ENCODE peak calls at places on chromosomes 5 and 9, in seven cellular contexts. One of them, this sample, is unnamed.

GRCh38 chr9:77451507-77451906 is 196.6 kb downstream of the GNA14 start:
- DNase-seq in lung: no peak
- DNase-seq in GM23248: no peak
- DNase-seq in SK-N-SH: no peak
- DNase-seq in hepatocyte: no peak
- DNase-seq in esophagus squamous epithelium: no peak
- DNase-seq in left lung: no peak
- DNase-seq in this sample: no peak

GRCh38 chr5:137572042-137572695 is 73.0 kb upstream of the SPOCK1 start:
- DNase-seq in lung: no peak
- DNase-seq in GM23248: peak
- DNase-seq in SK-N-SH: no peak
- DNase-seq in hepatocyte: no peak
- DNase-seq in esophagus squamous epithelium: no peak
- DNase-seq in left lung: no peak
- DNase-seq in this sample: no peak

GRCh38 chr9:137156567-137157375 is 13.1 kb downstream of the LRRC26 start:
- DNase-seq in lung: no peak
- DNase-seq in GM23248: peak
- DNase-seq in SK-N-SH: peak
- DNase-seq in hepatocyte: peak
- DNase-seq in esophagus squamous epithelium: no peak
- DNase-seq in left lung: no peak
- DNase-seq in this sample: peak

GRCh38 chr5:151745071-151745705 is 13.2 kb downstream of the ATOX1 start:
- DNase-seq in lung: peak
- DNase-seq in GM23248: peak
- DNase-seq in SK-N-SH: no peak
- DNase-seq in hepatocyte: no peak
- DNase-seq in esophagus squamous epithelium: peak
- DNase-seq in left lung: no peak
- DNase-seq in this sample: peak

GRCh38 chr5:153496835-153497234 is 6.4 kb downstream of the GRIA1 start:
- DNase-seq in lung: no peak
- DNase-seq in GM23248: peak
- DNase-seq in SK-N-SH: peak
- DNase-seq in hepatocyte: peak
- DNase-seq in esophagus squamous epithelium: no peak
- DNase-seq in left lung: no peak
- DNase-seq in this sample: no peak

GRCh38 chr9:127444283-127444920 is 6.8 kb downstream of the RPL12 start:
- DNase-seq in lung: no peak
- DNase-seq in GM23248: peak
- DNase-seq in SK-N-SH: no peak
- DNase-seq in hepatocyte: no peak
- DNase-seq in esophagus squamous epithelium: no peak
- DNase-seq in left lung: no peak
- DNase-seq in this sample: no peak

GRCh38 chr5:59756373-59757035 is 137.0 kb downstream of the PDE4D start:
- DNase-seq in lung: no peak
- DNase-seq in GM23248: no peak
- DNase-seq in SK-N-SH: no peak
- DNase-seq in hepatocyte: peak
- DNase-seq in esophagus squamous epithelium: no peak
- DNase-seq in left lung: no peak
- DNase-seq in this sample: no peak

GRCh38 chr9:100443781-100444768 is 17.1 kb downstream of the MSANTD3 start:
- DNase-seq in lung: no peak
- DNase-seq in GM23248: peak
- DNase-seq in SK-N-SH: peak
- DNase-seq in hepatocyte: no peak
- DNase-seq in esophagus squamous epithelium: no peak
- DNase-seq in left lung: no peak
- DNase-seq in this sample: no peak

GRCh38 chr9:130128782-130129424 is 43.3 kb upstream of the NCS1 start:
- DNase-seq in lung: peak
- DNase-seq in GM23248: peak
- DNase-seq in SK-N-SH: no peak
- DNase-seq in hepatocyte: peak
- DNase-seq in esophagus squamous epithelium: no peak
- DNase-seq in left lung: peak
- DNase-seq in this sample: no peak

GRCh38 chr5:161085081-161085480 is 233.1 kb upstream of the ATP10B start:
- DNase-seq in lung: no peak
- DNase-seq in GM23248: no peak
- DNase-seq in SK-N-SH: no peak
- DNase-seq in hepatocyte: no peak
- DNase-seq in esophagus squamous epithelium: no peak
- DNase-seq in left lung: no peak
- DNase-seq in this sample: no peak

GRCh38 chr9:125332527-125332926 is 70.9 kb downstream of the GAPVD1 start:
- DNase-seq in lung: no peak
- DNase-seq in GM23248: no peak
- DNase-seq in SK-N-SH: no peak
- DNase-seq in hepatocyte: no peak
- DNase-seq in esophagus squamous epithelium: no peak
- DNase-seq in left lung: no peak
- DNase-seq in this sample: no peak

GRCh38 chr5:162128117-162128516 is 60.5 kb downstream of the GABRG2 start:
- DNase-seq in lung: no peak
- DNase-seq in GM23248: no peak
- DNase-seq in SK-N-SH: no peak
- DNase-seq in hepatocyte: no peak
- DNase-seq in esophagus squamous epithelium: no peak
- DNase-seq in left lung: no peak
- DNase-seq in this sample: no peak

GRCh38 chr5:83430130-83431010 is 41.2 kb upstream of the VCAN start:
- DNase-seq in lung: peak
- DNase-seq in GM23248: peak
- DNase-seq in SK-N-SH: peak
- DNase-seq in hepatocyte: peak
- DNase-seq in esophagus squamous epithelium: no peak
- DNase-seq in left lung: peak
- DNase-seq in this sample: peak

GRCh38 chr5:74641014-74641777 is 668 bp upstream of the ENC1 start:
- DNase-seq in lung: peak
- DNase-seq in GM23248: peak
- DNase-seq in SK-N-SH: peak
- DNase-seq in hepatocyte: peak
- DNase-seq in esophagus squamous epithelium: peak
- DNase-seq in left lung: peak
- DNase-seq in this sample: peak

GRCh38 chr9:96554801-96555566 is 64.7 kb downstream of the CDC14B start:
- DNase-seq in lung: no peak
- DNase-seq in GM23248: peak
- DNase-seq in SK-N-SH: no peak
- DNase-seq in hepatocyte: no peak
- DNase-seq in esophagus squamous epithelium: no peak
- DNase-seq in left lung: no peak
- DNase-seq in this sample: no peak
- H3K27ac ChIP-seq in lung: no peak
- H3K27ac ChIP-seq in GM23248: peak
- H3K27ac ChIP-seq in SK-N-SH: peak
- H3K27ac ChIP-seq in hepatocyte: no peak
- H3K27ac ChIP-seq in esophagus squamous epithelium: peak
- H3K27ac ChIP-seq in left lung: no peak
- H3K27ac ChIP-seq in this sample: peak

DNA sequence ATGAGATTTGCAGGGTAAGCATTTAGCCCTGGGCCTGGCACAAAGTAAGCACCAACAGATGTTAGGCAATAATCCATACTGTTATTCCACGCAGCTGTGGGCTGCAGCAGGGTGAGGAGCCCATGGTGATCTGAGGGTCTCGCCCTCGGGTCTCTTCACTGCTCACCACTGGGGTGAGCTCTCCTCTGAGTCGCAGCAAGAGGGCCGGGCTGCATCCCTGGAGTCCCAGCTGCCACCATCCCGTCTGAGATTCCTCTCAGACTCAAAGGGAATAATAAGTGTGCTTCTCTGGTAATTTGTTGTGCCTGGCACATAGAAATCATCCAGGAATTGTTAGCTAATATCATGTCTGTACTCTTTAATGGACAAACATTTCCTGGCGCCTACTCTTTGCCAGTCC is 6.9 kb downstream of the NKX2-5 start:
- DNase-seq in lung: no peak
- DNase-seq in GM23248: no peak
- DNase-seq in SK-N-SH: no peak
- DNase-seq in hepatocyte: no peak
- DNase-seq in esophagus squamous epithelium: no peak
- DNase-seq in left lung: no peak
- DNase-seq in this sample: no peak
- H3K27ac ChIP-seq in lung: peak
- H3K27ac ChIP-seq in GM23248: no peak
- H3K27ac ChIP-seq in SK-N-SH: no peak
- H3K27ac ChIP-seq in hepatocyte: no peak
- H3K27ac ChIP-seq in esophagus squamous epithelium: no peak
- H3K27ac ChIP-seq in left lung: no peak
- H3K27ac ChIP-seq in this sample: no peak

DNA sequence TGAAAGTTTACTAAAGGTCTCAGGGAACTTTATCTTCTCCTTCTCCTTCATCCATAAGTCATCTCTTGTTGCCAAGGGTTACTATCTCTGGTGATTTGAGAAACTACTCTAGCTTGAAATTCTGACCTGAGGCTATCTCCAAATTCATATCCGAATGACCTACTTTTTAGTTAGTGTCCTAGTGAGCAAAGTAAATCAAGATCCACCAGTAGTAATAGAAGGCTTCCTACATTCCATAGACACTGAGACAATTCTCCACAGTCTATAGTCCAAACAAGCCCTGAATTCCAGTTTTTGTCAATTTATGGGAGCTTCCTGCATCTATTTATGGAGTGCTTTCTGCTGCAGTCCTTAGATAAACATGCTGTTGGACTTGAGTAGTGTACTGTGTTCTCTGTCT is 5.0 kb downstream of the IL7R start:
- DNase-seq in lung: no peak
- DNase-seq in GM23248: peak
- DNase-seq in SK-N-SH: no peak
- DNase-seq in hepatocyte: no peak
- DNase-seq in esophagus squamous epithelium: no peak
- DNase-seq in left lung: no peak
- DNase-seq in this sample: no peak
- H3K27ac ChIP-seq in lung: no peak
- H3K27ac ChIP-seq in GM23248: no peak
- H3K27ac ChIP-seq in SK-N-SH: no peak
- H3K27ac ChIP-seq in hepatocyte: no peak
- H3K27ac ChIP-seq in esophagus squamous epithelium: no peak
- H3K27ac ChIP-seq in left lung: peak
- H3K27ac ChIP-seq in this sample: no peak

DNA sequence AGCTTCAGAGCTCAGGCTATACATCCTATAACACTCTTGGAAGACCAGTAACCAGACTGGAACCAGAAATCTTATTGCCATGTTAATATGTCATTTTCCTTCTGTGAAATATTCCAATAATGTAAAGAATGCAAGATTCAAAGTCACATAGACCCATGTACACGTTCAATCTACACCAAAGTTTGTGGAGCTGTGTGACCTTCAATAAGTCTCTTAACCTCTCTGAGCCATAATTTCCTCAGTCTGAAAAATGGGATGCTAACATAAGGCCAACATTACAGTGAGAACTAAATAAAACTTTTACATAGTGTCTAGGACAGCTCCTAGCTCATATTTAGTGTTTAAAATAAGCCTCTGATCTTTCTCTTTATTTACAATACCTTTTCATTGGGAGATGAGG is 70.4 kb downstream of the ARRDC3 start:
- DNase-seq in lung: no peak
- DNase-seq in GM23248: no peak
- DNase-seq in SK-N-SH: no peak
- DNase-seq in hepatocyte: no peak
- DNase-seq in esophagus squamous epithelium: no peak
- DNase-seq in left lung: no peak
- DNase-seq in this sample: no peak
- H3K27ac ChIP-seq in lung: peak
- H3K27ac ChIP-seq in GM23248: peak
- H3K27ac ChIP-seq in SK-N-SH: peak
- H3K27ac ChIP-seq in hepatocyte: peak
- H3K27ac ChIP-seq in esophagus squamous epithelium: peak
- H3K27ac ChIP-seq in left lung: peak
- H3K27ac ChIP-seq in this sample: peak

DNA sequence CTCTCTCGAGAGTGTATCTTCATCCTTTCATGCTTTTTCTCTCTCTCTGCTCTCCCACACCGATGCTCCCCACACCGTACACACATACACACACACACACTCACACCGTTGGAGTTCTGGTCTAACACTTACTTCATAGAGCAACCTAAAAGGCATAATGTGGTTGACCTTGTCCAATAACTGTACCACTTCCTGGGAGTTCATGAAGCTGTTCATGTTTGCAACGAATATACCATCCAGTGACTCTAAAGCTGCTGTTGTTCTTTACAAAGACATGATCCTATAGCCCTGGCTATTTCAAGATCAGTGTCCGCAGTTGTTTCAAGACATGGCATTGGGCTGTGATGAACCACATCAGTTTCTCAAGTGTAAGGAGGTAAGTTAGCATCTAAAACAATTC is 10.0 kb downstream of the MEF2C start:
- DNase-seq in lung: no peak
- DNase-seq in GM23248: no peak
- DNase-seq in SK-N-SH: no peak
- DNase-seq in hepatocyte: no peak
- DNase-seq in esophagus squamous epithelium: no peak
- DNase-seq in left lung: no peak
- DNase-seq in this sample: no peak
- H3K27ac ChIP-seq in lung: peak
- H3K27ac ChIP-seq in GM23248: no peak
- H3K27ac ChIP-seq in SK-N-SH: no peak
- H3K27ac ChIP-seq in hepatocyte: no peak
- H3K27ac ChIP-seq in esophagus squamous epithelium: peak
- H3K27ac ChIP-seq in left lung: no peak
- H3K27ac ChIP-seq in this sample: no peak

GRCh38 chr5:170509323-170509660 is 5.5 kb downstream of the KCNIP1 start:
- DNase-seq in lung: no peak
- DNase-seq in GM23248: no peak
- DNase-seq in SK-N-SH: no peak
- DNase-seq in hepatocyte: no peak
- DNase-seq in esophagus squamous epithelium: no peak
- DNase-seq in left lung: no peak
- DNase-seq in this sample: no peak

GRCh38 chr5:170504598-170505266 is 912 bp downstream of the KCNIP1 start:
- DNase-seq in lung: no peak
- DNase-seq in GM23248: no peak
- DNase-seq in SK-N-SH: no peak
- DNase-seq in hepatocyte: no peak
- DNase-seq in esophagus squamous epithelium: no peak
- DNase-seq in left lung: no peak
- DNase-seq in this sample: no peak

GRCh38 chr5:170508036-170508435 is 4.2 kb downstream of the KCNIP1 start:
- DNase-seq in lung: no peak
- DNase-seq in GM23248: no peak
- DNase-seq in SK-N-SH: no peak
- DNase-seq in hepatocyte: no peak
- DNase-seq in esophagus squamous epithelium: no peak
- DNase-seq in left lung: no peak
- DNase-seq in this sample: no peak

GRCh38 chr5:170511550-170511949 is 7.7 kb downstream of the KCNIP1 start:
- DNase-seq in lung: no peak
- DNase-seq in GM23248: no peak
- DNase-seq in SK-N-SH: no peak
- DNase-seq in hepatocyte: no peak
- DNase-seq in esophagus squamous epithelium: no peak
- DNase-seq in left lung: no peak
- DNase-seq in this sample: no peak

GRCh38 chr5:170508660-170509322 is 5.0 kb downstream of the KCNIP1 start:
- DNase-seq in lung: no peak
- DNase-seq in GM23248: no peak
- DNase-seq in SK-N-SH: no peak
- DNase-seq in hepatocyte: no peak
- DNase-seq in esophagus squamous epithelium: no peak
- DNase-seq in left lung: no peak
- DNase-seq in this sample: no peak
- H3K27ac ChIP-seq in lung: no peak
- H3K27ac ChIP-seq in GM23248: no peak
- H3K27ac ChIP-seq in SK-N-SH: no peak
- H3K27ac ChIP-seq in hepatocyte: no peak
- H3K27ac ChIP-seq in esophagus squamous epithelium: no peak
- H3K27ac ChIP-seq in left lung: no peak
- H3K27ac ChIP-seq in this sample: no peak

This sample was measured in caudate nucleus.